ENCODE peak calls at places on chromosome 9, in seven cellular contexts. Z is lower lobe of right lung, F is suprapubic skin, V is HCT116, S is right atrium auricular region, P is IMR-90, U is heart right ventricle. C is an unnamed sample.
A peak's percentile ranks its signal among the peaks of the same experiment; 100 is the strongest.

GRCh38 chr9:135955981-135956797 is 5.0 kb downstream of the UBAC1 start:
- DNase-seq in Z (no peak), F (no peak), V (no peak), S (no peak), P (no peak), U (no peak), C (no peak)

GRCh38 chr9:100465765-100466164 is 7.2 kb upstream of the TMEFF1 start:
- DNase-seq in Z (no peak), F (no peak), V (no peak), S (no peak), P (no peak), U (no peak), C (no peak)

GRCh38 chr9:78428640-78429039 is 131.7 kb downstream of the PSAT1 start:
- DNase-seq in Z (no peak), F (no peak), V (no peak), S (no peak), P (no peak), U (no peak), C (no peak)

GRCh38 chr9:95091574-95091970 is 225.9 kb downstream of the FANCC start:
- DNase-seq in Z (no peak), F (no peak), V (no peak), S (no peak), P (peak; percentile 53), U (no peak), C (no peak)

GRCh38 chr9:116945817-116946216 is 258.7 kb downstream of the TRIM32 start:
- DNase-seq in Z (no peak), F (no peak), V (no peak), S (no peak), P (no peak), U (no peak), C (no peak)

GRCh38 chr9:96021616-96022444 is 146.3 kb downstream of the ERCC6L2 start:
- DNase-seq in Z (no peak), F (no peak), V (no peak), S (no peak), P (no peak), U (no peak), C (no peak)

GRCh38 chr9:70478963-70479641 is 64.6 kb upstream of the KLF9 start:
- DNase-seq in Z (peak; percentile 68), F (peak; percentile 86), V (no peak), S (peak; percentile 72), P (peak; percentile 68), U (no peak), C (no peak)

GRCh38 chr9:93964685-93965084 is 9.5 kb upstream of the BARX1 start:
- DNase-seq in Z (no peak), F (peak; percentile 29), V (no peak), S (no peak), P (no peak), U (no peak), C (peak; percentile 46)

GRCh38 chr9:120362446-120362845 is 217.5 kb downstream of the CDK5RAP2 start:
- DNase-seq in Z (no peak), F (no peak), V (no peak), S (no peak), P (peak; percentile 50), U (no peak), C (no peak)

GRCh38 chr9:38074441-38074943 is 5.5 kb upstream of the SHB start:
- DNase-seq in Z (peak; percentile 56), F (peak; percentile 47), V (no peak), S (peak; percentile 57), P (peak; percentile 61), U (no peak), C (peak; percentile 53)

GRCh38 chr9:120152295-120152694 is 427.7 kb downstream of the CDK5RAP2 start:
- DNase-seq in Z (no peak), F (no peak), V (no peak), S (no peak), P (no peak), U (peak; percentile 11), C (no peak)

GRCh38 chr9:129895376-129896268 is 60.4 kb downstream of the USP20 start:
- DNase-seq in Z (no peak), F (no peak), V (no peak), S (no peak), P (no peak), U (no peak), C (no peak)

GRCh38 chr9:110183208-110184145 is 24.5 kb downstream of the C9orf152 start:
- DNase-seq in Z (no peak), F (no peak), V (peak; percentile 68), S (peak; percentile 64), P (peak; percentile 77), U (peak; percentile 64), C (no peak)

GRCh38 chr9:133862585-133863041 is 124.5 kb upstream of the SARDH start:
- DNase-seq in Z (peak; percentile 78), F (no peak), V (no peak), S (peak; percentile 72), P (no peak), U (peak; percentile 45), C (no peak)

GRCh38 chr9:9674461-9674860 is 938.3 kb downstream of the PTPRD start:
- DNase-seq in Z (no peak), F (no peak), V (no peak), S (no peak), P (no peak), U (no peak), C (no peak)

GRCh38 chr9:76528642-76529190 is 69.7 kb downstream of the GCNT1 start:
- DNase-seq in Z (no peak), F (no peak), V (no peak), S (no peak), P (no peak), U (no peak), C (no peak)

GRCh38 chr9:16241231-16241630 is 629.2 kb downstream of the BNC2 start:
- DNase-seq in Z (no peak), F (no peak), V (no peak), S (no peak), P (peak; percentile 84), U (no peak), C (no peak)

GRCh38 chr9:94719878-94720277 is 6.6 kb upstream of the AOPEP start:
- DNase-seq in Z (no peak), F (no peak), V (no peak), S (no peak), P (no peak), U (no peak), C (no peak)

GRCh38 chr9:5551368-5551767 is 41.0 kb downstream of the PDCD1LG2 start:
- DNase-seq in Z (no peak), F (no peak), V (no peak), S (no peak), P (no peak), U (no peak), C (no peak)

GRCh38 chr9:83754383-83754977 is 46.7 kb upstream of the UBQLN1 start:
- DNase-seq in Z (no peak), F (no peak), V (no peak), S (no peak), P (no peak), U (no peak), C (no peak)

GRCh38 chr9:99239341-99240055 is 17.4 kb downstream of the SEC61B start:
- DNase-seq in Z (no peak), F (no peak), V (no peak), S (no peak), P (peak; percentile 36), U (no peak), C (no peak)

GRCh38 chr9:99244300-99245260 is 22.5 kb downstream of the SEC61B start:
- DNase-seq in Z (no peak), F (no peak), V (no peak), S (no peak), P (no peak), U (no peak), C (no peak)

GRCh38 chr9:99238331-99238730 is 16.2 kb downstream of the SEC61B start:
- DNase-seq in Z (no peak), F (no peak), V (no peak), S (no peak), P (no peak), U (no peak), C (no peak)

GRCh38 chr9:99237356-99237755 is 15.3 kb downstream of the SEC61B start:
- DNase-seq in Z (no peak), F (no peak), V (no peak), S (no peak), P (no peak), U (no peak), C (no peak)

GRCh38 chr9:99241106-99241505 is 19.0 kb downstream of the SEC61B start:
- DNase-seq in Z (no peak), F (no peak), V (no peak), S (no peak), P (no peak), U (no peak), C (no peak)
- H3K27ac ChIP-seq in Z (no peak overlapping the region), F (no peak overlapping the region), V (no peak overlapping the region), S (no peak overlapping the region), P (no peak overlapping the region), U (no peak overlapping the region), C (no peak overlapping the region)

GRCh38 chr9:122302541-122302940 is 37.9 kb downstream of the MRRF start:
- DNase-seq in Z (no peak), F (no peak), V (no peak), S (no peak), P (peak; percentile 20), U (no peak), C (no peak)

GRCh38 chr9:122309861-122310260 is 45.2 kb downstream of the MRRF start:
- DNase-seq in Z (no peak), F (no peak), V (no peak), S (no peak), P (peak; percentile 39), U (no peak), C (no peak)

GRCh38 chr9:122307925-122308324 is 43.2 kb downstream of the MRRF start:
- DNase-seq in Z (no peak), F (no peak), V (no peak), S (no peak), P (peak; percentile 26), U (peak; percentile 15), C (no peak)

GRCh38 chr9:122307036-122307435 is 42.4 kb downstream of the MRRF start:
- DNase-seq in Z (no peak), F (no peak), V (no peak), S (no peak), P (no peak), U (peak; percentile 29), C (no peak)
- H3K27ac ChIP-seq in Z (peak overlapping the region; percentile 43), F (no peak overlapping the region), V (no peak overlapping the region), S (no peak overlapping the region), P (no peak overlapping the region), U (peak overlapping the region; percentile 33), C (no peak overlapping the region)

DNA sequence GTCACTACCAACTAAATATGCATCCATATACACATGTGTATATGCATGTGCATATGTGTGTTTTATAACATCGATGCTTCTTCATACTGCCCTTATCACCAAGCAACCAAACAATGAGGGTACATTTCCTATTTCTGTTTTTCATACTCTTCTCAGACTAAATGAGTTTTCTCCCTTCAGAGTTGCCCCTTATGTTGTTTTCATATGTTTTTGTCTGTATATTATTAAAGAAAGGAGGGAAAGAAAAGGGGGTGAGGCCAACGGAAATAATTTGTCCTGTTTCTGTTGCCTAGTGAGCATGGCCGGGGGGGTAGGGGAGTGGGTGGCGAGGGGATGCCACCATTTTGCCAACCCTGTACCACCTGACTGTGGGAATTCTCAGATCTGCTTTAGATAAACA is 28.8 kb upstream of the NFIB start:
- DNase-seq in Z (no peak), F (no peak), V (no peak), S (no peak), P (no peak), U (no peak), C (no peak)
- H3K27ac ChIP-seq in Z (peak overlapping the region; percentile 15), F (no peak overlapping the region), V (no peak overlapping the region), S (no peak overlapping the region), P (no peak overlapping the region), U (peak overlapping the region; percentile 75), C (peak overlapping the region; percentile 92)

DNA sequence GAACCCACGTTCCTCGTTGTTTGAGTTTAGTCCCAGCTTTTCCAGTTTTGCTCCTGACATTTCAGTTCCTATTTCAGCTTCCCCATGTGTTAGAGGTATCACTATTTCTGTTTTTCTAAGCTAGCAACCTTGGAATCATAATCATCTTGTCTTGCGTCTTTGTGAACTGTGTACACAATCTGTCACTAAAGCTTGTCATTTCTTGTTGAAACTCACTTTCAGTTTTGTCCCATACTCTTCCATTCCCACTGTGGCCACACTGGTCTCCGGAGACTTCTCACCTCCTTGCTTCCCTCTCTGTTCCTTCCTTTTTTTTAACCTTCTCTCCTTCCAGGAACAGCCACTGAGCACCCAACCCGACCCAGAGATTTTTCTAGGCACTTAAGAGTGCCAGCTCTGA is 36.9 kb downstream of the TGFBR1 start:
- DNase-seq in Z (no peak), F (no peak), V (no peak), S (no peak), P (no peak), U (no peak), C (no peak)
- H3K27ac ChIP-seq in Z (no peak overlapping the region), F (no peak overlapping the region), V (no peak overlapping the region), S (no peak overlapping the region), P (no peak overlapping the region), U (no peak overlapping the region), C (no peak overlapping the region)

C was measured in coronary artery.